ENCODE peak calls at places on chromosomes 5 and 9, in ten cellular contexts. One of them, this sample, is unnamed.
A peak's percentile ranks its signal among the peaks of the same experiment; 100 is the strongest.

GRCh38 chr5:141747152-141747640 is 65.2 kb upstream of the ARAP3 start:
- DNase-seq in KG1: no peak
- DNase-seq in PC-3: peak; percentile 41
- DNase-seq in uterus: peak; percentile 77
- DNase-seq in naive thymus-derived CD4-positive, alpha-beta T cell: no peak
- DNase-seq in T-helper 9 cell: no peak
- DNase-seq in PC-9: peak; percentile 27
- DNase-seq in transverse colon: peak; percentile 51
- DNase-seq in epithelial cell of esophagus: peak; percentile 24
- DNase-seq in iPS-NIHi11: peak; percentile 91
- DNase-seq in this sample: peak; percentile 89

GRCh38 chr5:88555658-88556057 is 287.0 kb upstream of the TMEM161B start:
- DNase-seq in KG1: peak; percentile 1
- DNase-seq in PC-3: no peak
- DNase-seq in uterus: no peak
- DNase-seq in naive thymus-derived CD4-positive, alpha-beta T cell: no peak
- DNase-seq in T-helper 9 cell: no peak
- DNase-seq in PC-9: no peak
- DNase-seq in transverse colon: no peak
- DNase-seq in epithelial cell of esophagus: no peak
- DNase-seq in iPS-NIHi11: peak; percentile 37
- DNase-seq in this sample: peak; percentile 82

GRCh38 chr9:136920832-136921231 is 23.7 kb downstream of the FBXW5 start:
- DNase-seq in KG1: no peak
- DNase-seq in PC-3: no peak
- DNase-seq in uterus: no peak
- DNase-seq in naive thymus-derived CD4-positive, alpha-beta T cell: no peak
- DNase-seq in T-helper 9 cell: no peak
- DNase-seq in PC-9: no peak
- DNase-seq in transverse colon: no peak
- DNase-seq in epithelial cell of esophagus: no peak
- DNase-seq in iPS-NIHi11: no peak
- DNase-seq in this sample: no peak

GRCh38 chr9:111825468-111826145 is 30.9 kb upstream of the SHOC1 start:
- DNase-seq in KG1: no peak
- DNase-seq in PC-3: no peak
- DNase-seq in uterus: no peak
- DNase-seq in naive thymus-derived CD4-positive, alpha-beta T cell: no peak
- DNase-seq in T-helper 9 cell: no peak
- DNase-seq in PC-9: no peak
- DNase-seq in transverse colon: no peak
- DNase-seq in epithelial cell of esophagus: peak; percentile 68
- DNase-seq in iPS-NIHi11: no peak
- DNase-seq in this sample: no peak

GRCh38 chr9:136760424-136760823 is 2.4 kb upstream of the LCN8 start:
- DNase-seq in KG1: no peak
- DNase-seq in PC-3: no peak
- DNase-seq in uterus: no peak
- DNase-seq in naive thymus-derived CD4-positive, alpha-beta T cell: no peak
- DNase-seq in T-helper 9 cell: no peak
- DNase-seq in PC-9: no peak
- DNase-seq in transverse colon: no peak
- DNase-seq in epithelial cell of esophagus: no peak
- DNase-seq in iPS-NIHi11: no peak
- DNase-seq in this sample: peak; percentile 50

GRCh38 chr5:126108505-126108904 is 314.7 kb upstream of the GRAMD2B start:
- DNase-seq in KG1: no peak
- DNase-seq in PC-3: no peak
- DNase-seq in uterus: no peak
- DNase-seq in naive thymus-derived CD4-positive, alpha-beta T cell: no peak
- DNase-seq in T-helper 9 cell: no peak
- DNase-seq in PC-9: no peak
- DNase-seq in transverse colon: no peak
- DNase-seq in epithelial cell of esophagus: peak; percentile 84
- DNase-seq in iPS-NIHi11: peak; percentile 17
- DNase-seq in this sample: no peak

GRCh38 chr9:91059713-91060112 is 258.1 kb downstream of the SYK start:
- DNase-seq in KG1: no peak
- DNase-seq in PC-3: peak; percentile 47
- DNase-seq in uterus: peak; percentile 66
- DNase-seq in naive thymus-derived CD4-positive, alpha-beta T cell: no peak
- DNase-seq in T-helper 9 cell: no peak
- DNase-seq in PC-9: no peak
- DNase-seq in transverse colon: no peak
- DNase-seq in epithelial cell of esophagus: peak; percentile 14
- DNase-seq in iPS-NIHi11: no peak
- DNase-seq in this sample: peak; percentile 21

GRCh38 chr5:11182441-11183080 is 421.5 kb upstream of the DAP start:
- DNase-seq in KG1: no peak
- DNase-seq in PC-3: peak; percentile 80
- DNase-seq in uterus: no peak
- DNase-seq in naive thymus-derived CD4-positive, alpha-beta T cell: no peak
- DNase-seq in T-helper 9 cell: no peak
- DNase-seq in PC-9: peak; percentile 19
- DNase-seq in transverse colon: no peak
- DNase-seq in epithelial cell of esophagus: peak; percentile 16
- DNase-seq in iPS-NIHi11: peak; percentile 60
- DNase-seq in this sample: no peak

GRCh38 chr5:97297063-97297715 is 114.1 kb upstream of the RIOK2 start:
- DNase-seq in KG1: no peak
- DNase-seq in PC-3: peak; percentile 72
- DNase-seq in uterus: no peak
- DNase-seq in naive thymus-derived CD4-positive, alpha-beta T cell: no peak
- DNase-seq in T-helper 9 cell: no peak
- DNase-seq in PC-9: peak; percentile 39
- DNase-seq in transverse colon: peak; percentile 10
- DNase-seq in epithelial cell of esophagus: peak; percentile 37
- DNase-seq in iPS-NIHi11: peak; percentile 63
- DNase-seq in this sample: peak; percentile 77

This sample was measured in islet precursor cell.